ENCODE peak calls at places on chromosome 16, in eight cellular contexts. V is WTC11, S is SK-N-SH, T is HCT116, G is NB4, W is K562, P is GM12878, J is H1. N is an unnamed sample.
A peak's percentile ranks its signal among the peaks of the same experiment; 100 is the strongest.

GRCh38 chr16:3754304-3754703 is 37.0 kb upstream of the TRAP1 start:
- DNase-seq in J (no peak), P (no peak), T (no peak), W (no peak), V (no peak), S (no peak), G (no peak), N (no peak)

GRCh38 chr16:88013766-88014165 is 62.5 kb downstream of the BANP start:
- DNase-seq in G (no peak), J (no peak), V (no peak), S (no peak), P (no peak), T (no peak), W (no peak), N (no peak)

GRCh38 chr16:71524566-71525553 is 1.4 kb upstream of the CHST4 start:
- DNase-seq in T (no peak), W (no peak), P (no peak), S (no peak), V (no peak), J (no peak), G (no peak), N (no peak)

GRCh38 chr16:63461248-63461841 is 1425.1 kb upstream of the CDH8 start:
- DNase-seq in V (peak; percentile 28), G (peak; percentile 44), T (no peak), J (peak; percentile 50), W (no peak), P (no peak), S (peak; percentile 18), N (no peak)

GRCh38 chr16:30958164-30959083 is 870 bp downstream of the SETD1A start:
- DNase-seq in P (no peak), G (peak; percentile 70), J (peak; percentile 77), T (peak; percentile 35), V (peak; percentile 70), W (peak; percentile 95), S (peak; percentile 93), N (peak; percentile 80)

GRCh38 chr16:4370570-4371480 is 823 bp upstream of the VASN start:
- DNase-seq in G (no peak), J (no peak), V (no peak), P (no peak), W (peak; percentile 75), S (no peak), T (no peak), N (no peak)

GRCh38 chr16:47320546-47321315 is 140.1 kb downstream of the ITFG1 start:
- DNase-seq in T (no peak), G (no peak), W (no peak), J (no peak), V (no peak), S (peak; percentile 3), P (no peak), N (no peak)

GRCh38 chr16:20740007-20740883 is 1.4 kb downstream of the THUMPD1 start:
- DNase-seq in G (peak; percentile 36), W (no peak), J (no peak), S (peak; percentile 6), P (no peak), V (no peak), T (no peak), N (peak; percentile 17)

GRCh38 chr16:61595605-61596004 is 440.6 kb downstream of the CDH8 start:
- DNase-seq in G (no peak), W (no peak), P (no peak), T (no peak), V (no peak), J (no peak), S (no peak), N (no peak)

GRCh38 chr16:14028207-14028606 is 42.9 kb upstream of the MRTFB start:
- DNase-seq in P (no peak), J (no peak), S (no peak), G (no peak), T (no peak), W (no peak), V (no peak), N (no peak)

GRCh38 chr16:72464597-72465368 is 292.8 kb upstream of the PMFBP1 start:
- DNase-seq in J (no peak), V (no peak), W (no peak), T (no peak), S (no peak), G (peak; percentile 3), P (no peak), N (no peak)

GRCh38 chr16:58814348-58814801 is 80.3 kb upstream of the GOT2 start:
- DNase-seq in V (peak; percentile 26), W (peak; percentile 73), P (no peak), S (peak; percentile 70), J (peak; percentile 65), G (peak; percentile 55), T (peak; percentile 7), N (peak; percentile 58)

GRCh38 chr16:49590166-49590871 is 216.7 kb downstream of the C16orf78 start:
- DNase-seq in P (no peak), V (peak; percentile 5), G (no peak), T (no peak), S (no peak), W (no peak), J (peak; percentile 42), N (no peak)

GRCh38 chr16:49588061-49588460 is 214.5 kb downstream of the C16orf78 start:
- DNase-seq in G (no peak), T (no peak), J (peak; percentile 38), P (no peak), V (peak; percentile 2), S (no peak), W (no peak), N (no peak)

GRCh38 chr16:49587511-49587910 is 213.9 kb downstream of the C16orf78 start:
- DNase-seq in W (no peak), P (no peak), S (no peak), V (peak; percentile 7), J (no peak), G (no peak), T (no peak), N (no peak)

GRCh38 chr16:49589721-49590120 is 216.1 kb downstream of the C16orf78 start:
- DNase-seq in J (peak; percentile 26), P (no peak), V (peak; percentile 4), G (peak; percentile 6), S (no peak), T (no peak), W (no peak), N (no peak)

GRCh38 chr16:49588729-49589384 is 215.3 kb downstream of the C16orf78 start:
- DNase-seq in S (no peak), P (no peak), J (peak; percentile 53), T (no peak), V (peak; percentile 10), G (no peak), W (no peak), N (no peak)
- TF ChIP-seq MAX in S (no peak), P (no peak), J (no peak), T (no peak), V (no peak), G (no peak), W (no peak), N (no peak)

GRCh38 chr16:49531425-49531824 is 157.8 kb downstream of the C16orf78 start:
- DNase-seq in V (no peak), T (no peak), W (no peak), S (peak; percentile 53), P (no peak), G (no peak), J (no peak), N (no peak)

GRCh38 chr16:49532243-49532870 is 158.8 kb downstream of the C16orf78 start:
- DNase-seq in G (no peak), J (no peak), V (no peak), T (no peak), S (no peak), W (no peak), P (no peak), N (no peak)

GRCh38 chr16:49529646-49530045 is 156.0 kb downstream of the C16orf78 start:
- DNase-seq in T (no peak), P (peak; percentile 47), V (no peak), S (no peak), W (no peak), G (no peak), J (no peak), N (no peak)

GRCh38 chr16:49528564-49529150 is 155.1 kb downstream of the C16orf78 start:
- DNase-seq in T (no peak), S (peak; percentile 48), G (no peak), P (no peak), V (no peak), J (no peak), W (no peak), N (no peak)

GRCh38 chr16:49530396-49530795 is 156.8 kb downstream of the C16orf78 start:
- DNase-seq in T (no peak), S (no peak), G (peak; percentile 64), J (no peak), W (no peak), V (no peak), P (no peak), N (no peak)
- TF ChIP-seq MAX in T (no peak), S (no peak), G (no peak), J (no peak), W (no peak), V (no peak), P (no peak), N (no peak)

GRCh38 chr16:2720719-2721633 is 952 bp upstream of the PRSS27 start:
- DNase-seq in T (peak; percentile 62), V (peak; percentile 91), S (peak; percentile 98), G (peak; percentile 90), J (peak; percentile 90), W (peak; percentile 96), P (peak; percentile 36), N (peak; percentile 82)

GRCh38 chr16:2716948-2717347 is 3.1 kb downstream of the PRSS27 start:
- DNase-seq in T (no peak), V (no peak), P (no peak), J (no peak), W (no peak), S (no peak), G (no peak), N (no peak)

GRCh38 chr16:2717360-2718263 is 2.4 kb downstream of the PRSS27 start:
- DNase-seq in G (no peak), J (no peak), P (no peak), S (no peak), W (no peak), T (no peak), V (no peak), N (no peak)

GRCh38 chr16:2720063-2720455 is at the start of gene PRSS27:
- DNase-seq in S (no peak), P (no peak), J (no peak), W (no peak), G (no peak), V (no peak), T (no peak), N (no peak)

GRCh38 chr16:2719328-2720062 is 529 bp downstream of the PRSS27 start:
- DNase-seq in P (no peak), G (no peak), J (no peak), W (no peak), T (no peak), V (no peak), S (no peak), N (no peak)
- TF ChIP-seq MAX in P (no peak), G (no peak), J (no peak), W (no peak), T (no peak), V (no peak), S (no peak), N (no peak)

DNA sequence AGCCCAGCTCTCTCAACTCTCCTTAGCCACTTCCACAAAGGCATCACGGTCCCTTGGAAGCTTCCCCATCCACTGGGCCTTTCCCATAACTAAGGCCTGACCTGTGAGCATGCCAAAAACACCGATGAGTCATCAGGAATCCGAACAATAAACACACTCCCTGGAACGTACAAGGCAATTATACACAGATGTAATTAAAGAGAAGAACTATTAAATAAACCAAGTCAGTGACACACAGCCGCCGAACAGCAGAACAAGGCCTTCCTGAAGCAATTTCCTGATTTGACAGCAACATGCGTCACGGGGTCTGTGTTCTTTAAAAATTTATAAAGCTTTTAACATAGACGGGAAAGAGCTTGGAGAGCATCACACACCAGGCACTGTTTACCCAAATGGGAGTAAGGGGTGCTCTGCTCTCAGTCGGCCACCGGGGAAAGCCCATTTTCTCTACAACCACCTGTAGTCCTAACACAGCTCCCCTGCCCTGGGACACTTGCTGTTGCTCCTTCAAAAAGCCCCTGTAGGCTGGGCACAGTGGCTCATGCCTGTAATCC is 29.4 kb downstream of the COG7 start:
- DNase-seq in T (peak; percentile 76), S (no peak), P (no peak), W (no peak), J (no peak), V (no peak), G (no peak), N (peak; percentile 93)
- TF ChIP-seq MAX in T (no peak), S (peak; percentile 48), P (no peak), W (no peak), J (no peak), V (no peak), G (no peak), N (peak; percentile 61)

N was measured in A549.